ENCODE peak calls at places on chromosome 12, in ten cellular contexts. One of them, this sample, is unnamed.

GRCh38 chr12:89951050-89951693 is 242.5 kb upstream of the ATP2B1 start:
- DNase-seq in anterior cingulate cortex: no peak
- DNase-seq in activated T-helper 2 cell treated with anti-CD3 and anti-CD28 coated beads, Interferon-gamma antibody, Interleukin-2, Interleukin-4, amounts not matched to agents 10 μg/mL and 5 μg/mL and 100 μg/mL, durations not matched to agents 14 hours and 24 hours and 36 hours: no peak
- DNase-seq in naive B cell: peak; percentile 19
- DNase-seq in brain pericyte: no peak
- DNase-seq in NCI-H1092 treated with DMSO at 0.1 percent for 48 hours: no peak
- DNase-seq in cardiac muscle cell: no peak
- DNase-seq in AG09319: no peak
- DNase-seq in activated T-helper 1 cell treated with anti-CD3 and anti-CD28 coated beads, Interleukin-12 subunit alpha, Interleukin-12 subunit beta, Interleukin-2, Interleukin-4 antibody, amounts not matched to agents 30 ng/mL and 10 ng/mL and 1 ng/mL, durations not matched to agents 14 hours and 24 hours and 36 hours: no peak
- DNase-seq in choroid plexus epithelial cell: no peak
- DNase-seq in this sample: no peak

GRCh38 chr12:124441443-124442190 is 125.8 kb downstream of the NCOR2 start:
- DNase-seq in NCI-H1092 treated with DMSO at 0.1 percent for 48 hours: no peak
- DNase-seq in AG09319: peak; percentile 56
- DNase-seq in naive B cell: no peak
- DNase-seq in brain pericyte: peak; percentile 42
- DNase-seq in anterior cingulate cortex: no peak
- DNase-seq in choroid plexus epithelial cell: peak; percentile 90
- DNase-seq in activated T-helper 2 cell treated with anti-CD3 and anti-CD28 coated beads, Interferon-gamma antibody, Interleukin-2, Interleukin-4, amounts not matched to agents 10 μg/mL and 5 μg/mL and 100 μg/mL, durations not matched to agents 14 hours and 24 hours and 36 hours: no peak
- DNase-seq in activated T-helper 1 cell treated with anti-CD3 and anti-CD28 coated beads, Interleukin-12 subunit alpha, Interleukin-12 subunit beta, Interleukin-2, Interleukin-4 antibody, amounts not matched to agents 30 ng/mL and 10 ng/mL and 1 ng/mL, durations not matched to agents 14 hours and 24 hours and 36 hours: no peak
- DNase-seq in cardiac muscle cell: no peak
- DNase-seq in this sample: peak; percentile 72

GRCh38 chr12:124623344-124623885 is 56.0 kb upstream of the NCOR2 start:
- DNase-seq in NCI-H1092 treated with DMSO at 0.1 percent for 48 hours: no peak
- DNase-seq in anterior cingulate cortex: no peak
- DNase-seq in cardiac muscle cell: no peak
- DNase-seq in activated T-helper 2 cell treated with anti-CD3 and anti-CD28 coated beads, Interferon-gamma antibody, Interleukin-2, Interleukin-4, amounts not matched to agents 10 μg/mL and 5 μg/mL and 100 μg/mL, durations not matched to agents 14 hours and 24 hours and 36 hours: no peak
- DNase-seq in choroid plexus epithelial cell: no peak
- DNase-seq in AG09319: no peak
- DNase-seq in brain pericyte: no peak
- DNase-seq in naive B cell: no peak
- DNase-seq in activated T-helper 1 cell treated with anti-CD3 and anti-CD28 coated beads, Interleukin-12 subunit alpha, Interleukin-12 subunit beta, Interleukin-2, Interleukin-4 antibody, amounts not matched to agents 30 ng/mL and 10 ng/mL and 1 ng/mL, durations not matched to agents 14 hours and 24 hours and 36 hours: no peak
- DNase-seq in this sample: no peak

GRCh38 chr12:123900898-123901376 is 71.7 kb downstream of the CCDC92 start:
- DNase-seq in activated T-helper 1 cell treated with anti-CD3 and anti-CD28 coated beads, Interleukin-12 subunit alpha, Interleukin-12 subunit beta, Interleukin-2, Interleukin-4 antibody, amounts not matched to agents 30 ng/mL and 10 ng/mL and 1 ng/mL, durations not matched to agents 14 hours and 24 hours and 36 hours: no peak
- DNase-seq in naive B cell: no peak
- DNase-seq in NCI-H1092 treated with DMSO at 0.1 percent for 48 hours: no peak
- DNase-seq in AG09319: no peak
- DNase-seq in cardiac muscle cell: peak; percentile 52
- DNase-seq in activated T-helper 2 cell treated with anti-CD3 and anti-CD28 coated beads, Interferon-gamma antibody, Interleukin-2, Interleukin-4, amounts not matched to agents 10 μg/mL and 5 μg/mL and 100 μg/mL, durations not matched to agents 14 hours and 24 hours and 36 hours: no peak
- DNase-seq in brain pericyte: no peak
- DNase-seq in choroid plexus epithelial cell: peak; percentile 52
- DNase-seq in anterior cingulate cortex: no peak
- DNase-seq in this sample: no peak

GRCh38 chr12:19842116-19842515 is 402.8 kb downstream of the AEBP2 start:
- DNase-seq in activated T-helper 2 cell treated with anti-CD3 and anti-CD28 coated beads, Interferon-gamma antibody, Interleukin-2, Interleukin-4, amounts not matched to agents 10 μg/mL and 5 μg/mL and 100 μg/mL, durations not matched to agents 14 hours and 24 hours and 36 hours: no peak
- DNase-seq in NCI-H1092 treated with DMSO at 0.1 percent for 48 hours: no peak
- DNase-seq in cardiac muscle cell: no peak
- DNase-seq in choroid plexus epithelial cell: peak; percentile 16
- DNase-seq in anterior cingulate cortex: no peak
- DNase-seq in activated T-helper 1 cell treated with anti-CD3 and anti-CD28 coated beads, Interleukin-12 subunit alpha, Interleukin-12 subunit beta, Interleukin-2, Interleukin-4 antibody, amounts not matched to agents 30 ng/mL and 10 ng/mL and 1 ng/mL, durations not matched to agents 14 hours and 24 hours and 36 hours: no peak
- DNase-seq in AG09319: no peak
- DNase-seq in naive B cell: no peak
- DNase-seq in brain pericyte: no peak
- DNase-seq in this sample: no peak

GRCh38 chr12:12432373-12432772 is 75.5 kb downstream of the BORCS5 start:
- DNase-seq in AG09319: peak; percentile 75
- DNase-seq in NCI-H1092 treated with DMSO at 0.1 percent for 48 hours: peak; percentile 57
- DNase-seq in cardiac muscle cell: no peak
- DNase-seq in naive B cell: no peak
- DNase-seq in brain pericyte: peak; percentile 43
- DNase-seq in activated T-helper 2 cell treated with anti-CD3 and anti-CD28 coated beads, Interferon-gamma antibody, Interleukin-2, Interleukin-4, amounts not matched to agents 10 μg/mL and 5 μg/mL and 100 μg/mL, durations not matched to agents 14 hours and 24 hours and 36 hours: no peak
- DNase-seq in anterior cingulate cortex: no peak
- DNase-seq in activated T-helper 1 cell treated with anti-CD3 and anti-CD28 coated beads, Interleukin-12 subunit alpha, Interleukin-12 subunit beta, Interleukin-2, Interleukin-4 antibody, amounts not matched to agents 30 ng/mL and 10 ng/mL and 1 ng/mL, durations not matched to agents 14 hours and 24 hours and 36 hours: no peak
- DNase-seq in choroid plexus epithelial cell: peak; percentile 92
- DNase-seq in this sample: no peak

GRCh38 chr12:131604146-131604844 is 106.6 kb upstream of the SFSWAP start:
- DNase-seq in activated T-helper 1 cell treated with anti-CD3 and anti-CD28 coated beads, Interleukin-12 subunit alpha, Interleukin-12 subunit beta, Interleukin-2, Interleukin-4 antibody, amounts not matched to agents 30 ng/mL and 10 ng/mL and 1 ng/mL, durations not matched to agents 14 hours and 24 hours and 36 hours: peak; percentile 47
- DNase-seq in choroid plexus epithelial cell: peak; percentile 2
- DNase-seq in cardiac muscle cell: no peak
- DNase-seq in anterior cingulate cortex: peak; percentile 11
- DNase-seq in NCI-H1092 treated with DMSO at 0.1 percent for 48 hours: no peak
- DNase-seq in naive B cell: no peak
- DNase-seq in AG09319: no peak
- DNase-seq in activated T-helper 2 cell treated with anti-CD3 and anti-CD28 coated beads, Interferon-gamma antibody, Interleukin-2, Interleukin-4, amounts not matched to agents 10 μg/mL and 5 μg/mL and 100 μg/mL, durations not matched to agents 14 hours and 24 hours and 36 hours: peak; percentile 52
- DNase-seq in brain pericyte: no peak
- DNase-seq in this sample: no peak

GRCh38 chr12:70664463-70664862 is 27.2 kb upstream of the PTPRB start:
- DNase-seq in choroid plexus epithelial cell: peak; percentile 49
- DNase-seq in activated T-helper 1 cell treated with anti-CD3 and anti-CD28 coated beads, Interleukin-12 subunit alpha, Interleukin-12 subunit beta, Interleukin-2, Interleukin-4 antibody, amounts not matched to agents 30 ng/mL and 10 ng/mL and 1 ng/mL, durations not matched to agents 14 hours and 24 hours and 36 hours: no peak
- DNase-seq in anterior cingulate cortex: no peak
- DNase-seq in AG09319: no peak
- DNase-seq in NCI-H1092 treated with DMSO at 0.1 percent for 48 hours: peak; percentile 40
- DNase-seq in activated T-helper 2 cell treated with anti-CD3 and anti-CD28 coated beads, Interferon-gamma antibody, Interleukin-2, Interleukin-4, amounts not matched to agents 10 μg/mL and 5 μg/mL and 100 μg/mL, durations not matched to agents 14 hours and 24 hours and 36 hours: no peak
- DNase-seq in brain pericyte: no peak
- DNase-seq in cardiac muscle cell: peak; percentile 15
- DNase-seq in naive B cell: no peak
- DNase-seq in this sample: no peak

GRCh38 chr12:77003244-77003643 is 62.1 kb downstream of the E2F7 start:
- DNase-seq in cardiac muscle cell: no peak
- DNase-seq in NCI-H1092 treated with DMSO at 0.1 percent for 48 hours: no peak
- DNase-seq in activated T-helper 2 cell treated with anti-CD3 and anti-CD28 coated beads, Interferon-gamma antibody, Interleukin-2, Interleukin-4, amounts not matched to agents 10 μg/mL and 5 μg/mL and 100 μg/mL, durations not matched to agents 14 hours and 24 hours and 36 hours: no peak
- DNase-seq in AG09319: no peak
- DNase-seq in anterior cingulate cortex: no peak
- DNase-seq in activated T-helper 1 cell treated with anti-CD3 and anti-CD28 coated beads, Interleukin-12 subunit alpha, Interleukin-12 subunit beta, Interleukin-2, Interleukin-4 antibody, amounts not matched to agents 30 ng/mL and 10 ng/mL and 1 ng/mL, durations not matched to agents 14 hours and 24 hours and 36 hours: no peak
- DNase-seq in brain pericyte: no peak
- DNase-seq in naive B cell: no peak
- DNase-seq in choroid plexus epithelial cell: no peak
- DNase-seq in this sample: no peak

GRCh38 chr12:57726884-57727757 is 11.4 kb downstream of the AGAP2 start:
- DNase-seq in NCI-H1092 treated with DMSO at 0.1 percent for 48 hours: peak; percentile 25
- DNase-seq in activated T-helper 2 cell treated with anti-CD3 and anti-CD28 coated beads, Interferon-gamma antibody, Interleukin-2, Interleukin-4, amounts not matched to agents 10 μg/mL and 5 μg/mL and 100 μg/mL, durations not matched to agents 14 hours and 24 hours and 36 hours: no peak
- DNase-seq in AG09319: no peak
- DNase-seq in anterior cingulate cortex: no peak
- DNase-seq in choroid plexus epithelial cell: peak; percentile 46
- DNase-seq in brain pericyte: no peak
- DNase-seq in naive B cell: no peak
- DNase-seq in cardiac muscle cell: peak; percentile 73
- DNase-seq in activated T-helper 1 cell treated with anti-CD3 and anti-CD28 coated beads, Interleukin-12 subunit alpha, Interleukin-12 subunit beta, Interleukin-2, Interleukin-4 antibody, amounts not matched to agents 30 ng/mL and 10 ng/mL and 1 ng/mL, durations not matched to agents 14 hours and 24 hours and 36 hours: no peak
- DNase-seq in this sample: no peak

This sample was measured in pulmonary artery endothelial cell.